ENCODE peak calls at places on chromosomes 3 and 15, in eight cellular contexts. Q is bronchial epithelial cell; U is fibroblast of mammary gland; Y is CD8-positive, alpha-beta T cell; P is cardiac muscle cell; B is body of pancreas; K is neural crest cell; M is endothelial cell. Z is an unnamed sample.

GRCh38 chr3:113697192-113698090 is 999 bp upstream of the USF3 start:
- DNase-seq in Q (peak; percentile 12), Y (no peak), M (no peak), B (peak; percentile 42), U (no peak), P (peak; percentile 53), K (no peak), Z (peak; percentile 30)

GRCh38 chr3:125110016-125110875 is 54.4 kb upstream of the HEG1 start:
- DNase-seq in Y (no peak), B (no peak), P (no peak), Q (peak; percentile 85), K (no peak), U (peak; percentile 99), M (no peak), Z (peak; percentile 93)

GRCh38 chr3:129947916-129948315 is 26.6 kb upstream of the TRH start:
- DNase-seq in Y (no peak), U (no peak), K (no peak), B (no peak), M (no peak), Q (no peak), P (no peak), Z (no peak)

GRCh38 chr3:158732856-158733200 is 571 bp upstream of the RARRES1 start:
- DNase-seq in Q (no peak), M (no peak), B (no peak), Y (no peak), K (no peak), P (no peak), U (no peak), Z (no peak)

GRCh38 chr15:73927003-73927475 is 777 bp downstream of the LOXL1 start:
- DNase-seq in U (no peak), M (peak; percentile 56), Y (no peak), K (peak; percentile 41), Q (no peak), B (peak; percentile 86), P (peak; percentile 74), Z (no peak)

GRCh38 chr3:80010021-80010420 is 242.2 kb upstream of the ROBO1 start:
- DNase-seq in P (no peak), B (no peak), M (no peak), Y (no peak), Q (no peak), K (no peak), U (no peak), Z (no peak)

GRCh38 chr3:38131621-38132369 is 5.1 kb downstream of the ACAA1 start:
- DNase-seq in Y (no peak), Q (no peak), P (peak; percentile 59), U (peak; percentile 47), B (peak; percentile 14), M (peak; percentile 72), K (peak; percentile 55), Z (peak; percentile 56)

GRCh38 chr3:129207347-129207947 is 23.8 kb upstream of the CNBP start:
- DNase-seq in U (no peak), P (no peak), Y (no peak), Q (no peak), K (no peak), B (no peak), M (no peak), Z (no peak)

GRCh38 chr3:119681279-119681678 is 4.1 kb upstream of the COX17 start:
- DNase-seq in U (peak; percentile 68), P (peak; percentile 49), Q (peak; percentile 40), K (no peak), B (no peak), M (no peak), Y (no peak), Z (peak; percentile 65)

GRCh38 chr3:58366699-58367098 is 34.0 kb downstream of the PXK start:
- DNase-seq in M (no peak), K (no peak), Q (no peak), P (no peak), Y (no peak), B (no peak), U (peak; percentile 48), Z (peak; percentile 35)

GRCh38 chr3:49873623-49874022 is 3.9 kb upstream of the CAMKV start:
- DNase-seq in U (no peak), P (no peak), Y (no peak), M (no peak), K (no peak), B (no peak), Q (no peak), Z (no peak)

GRCh38 chr15:74789171-74789627 is 7.3 kb downstream of the CSK start:
- DNase-seq in Y (no peak), K (no peak), M (no peak), P (no peak), B (no peak), U (no peak), Q (no peak), Z (no peak)

GRCh38 chr15:99454941-99455795 is 110.6 kb upstream of the MEF2A start:
- DNase-seq in U (peak; percentile 93), Y (no peak), M (no peak), Q (peak; percentile 94), P (peak; percentile 94), B (peak; percentile 81), K (no peak), Z (peak; percentile 96)

GRCh38 chr3:130093741-130094391 is 12.2 kb downstream of the ALG1L2 start:
- DNase-seq in Y (no peak), K (no peak), B (no peak), Q (no peak), M (no peak), P (no peak), U (no peak), Z (no peak)

GRCh38 chr3:129777806-129778205 is 115.7 kb downstream of the TMCC1 start:
- DNase-seq in Q (no peak), P (no peak), M (no peak), B (no peak), K (no peak), Y (no peak), U (no peak), Z (no peak)

GRCh38 chr15:92392966-92393286 is 755 bp upstream of the ST8SIA2 start:
- DNase-seq in P (no peak), U (no peak), K (no peak), Y (no peak), Q (no peak), B (no peak), M (no peak), Z (no peak)

GRCh38 chr3:153210660-153211059 is 48.6 kb downstream of the RAP2B start:
- DNase-seq in K (no peak), B (no peak), Y (no peak), U (peak; percentile 7), Q (peak; percentile 80), M (no peak), P (no peak), Z (no peak)

GRCh38 chr3:153209596-153209995 is 47.6 kb downstream of the RAP2B start:
- DNase-seq in Q (peak; percentile 85), B (no peak), U (peak; percentile 63), K (no peak), P (no peak), M (peak; percentile 30), Y (no peak), Z (peak; percentile 39)

GRCh38 chr3:153215971-153216370 is 53.9 kb downstream of the RAP2B start:
- DNase-seq in Y (no peak), U (peak; percentile 83), P (no peak), K (no peak), B (no peak), M (no peak), Q (no peak), Z (peak; percentile 76)

GRCh38 chr3:153215497-153215896 is 53.5 kb downstream of the RAP2B start:
- DNase-seq in B (no peak), P (no peak), U (no peak), K (no peak), M (no peak), Q (no peak), Y (no peak), Z (no peak)

GRCh38 chr3:153210116-153210515 is 48.1 kb downstream of the RAP2B start:
- DNase-seq in M (no peak), U (peak; percentile 42), B (no peak), Q (no peak), K (no peak), P (no peak), Y (no peak), Z (peak; percentile 52)
- TF ChIP-seq CTCF in M (no peak), U (peak; percentile 14), B (no peak), Q (no peak), K (peak; percentile 38), P (peak; percentile 11), Y (peak; percentile 57), Z (peak; percentile 21)

DNA sequence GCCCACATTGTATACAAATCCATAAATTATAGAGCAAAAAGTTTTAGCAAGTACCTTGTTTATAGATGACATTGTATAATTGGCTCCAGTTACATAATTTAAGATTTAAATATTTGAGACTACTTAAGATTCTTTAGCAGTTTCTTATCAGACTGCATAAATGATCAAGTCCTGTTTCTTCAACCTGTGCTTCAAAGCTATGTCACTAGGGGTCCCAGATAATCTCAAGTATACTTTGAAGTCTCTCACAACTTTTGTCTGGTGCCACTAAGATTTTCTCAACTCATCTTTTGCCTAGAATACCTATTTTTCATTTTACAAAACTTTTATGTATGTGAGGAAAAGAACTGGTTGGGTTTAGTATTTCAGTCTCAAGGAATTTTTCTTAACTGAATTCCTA is 205.5 kb downstream of the STAG1 start:
- DNase-seq in U (peak; percentile 30), M (no peak), Q (peak; percentile 7), P (peak; percentile 8), K (no peak), B (no peak), Y (no peak), Z (no peak)
- TF ChIP-seq CTCF in U (no peak), M (peak; percentile 20), Q (no peak), P (peak; percentile 7), K (peak; percentile 44), B (no peak), Y (peak; percentile 14), Z (peak; percentile 15)

DNA sequence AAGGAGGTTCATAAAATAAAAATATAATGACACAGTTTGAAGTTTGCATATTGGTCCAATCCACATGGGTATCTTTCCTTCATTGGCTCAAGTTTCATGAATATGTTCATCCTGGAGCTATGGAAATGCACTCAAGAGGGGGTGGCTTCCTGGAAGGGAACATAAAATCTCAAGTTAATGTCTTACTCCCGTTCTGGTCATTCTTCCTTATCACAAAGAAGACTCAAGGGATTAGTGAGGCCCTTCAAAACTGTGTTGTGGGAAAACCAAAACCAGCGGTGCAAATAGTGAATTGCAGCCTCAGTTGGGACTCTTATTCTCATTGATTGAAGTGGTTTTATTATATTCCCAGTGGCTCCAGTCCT is 211.0 kb downstream of the PDCD6IP start:
- DNase-seq in M (no peak), U (no peak), Y (no peak), B (no peak), P (no peak), K (no peak), Q (no peak), Z (peak; percentile 24)
- TF ChIP-seq CTCF in M (no peak), U (no peak), Y (no peak), B (no peak), P (no peak), K (no peak), Q (no peak), Z (no peak)

DNA sequence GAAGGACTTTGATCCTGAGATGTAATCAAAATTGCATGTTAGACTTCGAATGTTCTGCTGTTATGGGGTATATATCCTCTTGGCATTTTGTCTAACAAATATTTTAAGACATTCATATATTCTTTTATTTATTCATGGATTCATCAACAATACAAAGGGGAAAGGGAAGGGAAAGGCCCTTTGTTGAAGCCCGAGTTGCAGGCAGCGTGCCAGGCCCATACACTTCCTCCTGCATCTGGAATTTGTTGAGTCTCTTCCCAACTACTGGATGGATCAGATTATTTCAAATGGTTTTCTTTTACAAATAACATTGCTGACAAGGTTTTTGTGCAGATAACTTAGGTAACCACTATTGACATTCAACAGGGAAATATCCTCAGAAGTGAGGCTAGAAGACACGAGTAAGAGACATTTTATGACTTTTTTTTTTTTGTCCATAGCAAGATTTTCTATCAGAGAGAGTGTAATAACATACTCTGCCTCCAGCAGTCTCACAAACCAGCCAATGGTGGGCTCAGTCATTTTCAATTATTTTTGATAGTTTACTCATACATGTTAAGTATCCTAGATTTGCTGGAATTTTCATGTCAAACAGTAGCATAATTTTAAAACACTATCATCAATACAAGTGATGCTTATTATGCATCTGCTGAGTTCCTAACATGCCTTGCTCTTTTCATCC is 94.3 kb downstream of the RPL39L start:
- DNase-seq in Q (peak; percentile 12), M (no peak), P (no peak), K (no peak), B (peak; percentile 19), U (peak; percentile 7), Y (no peak), Z (peak; percentile 49)
- TF ChIP-seq CTCF in Q (no peak), M (peak; percentile 32), P (peak; percentile 26), K (peak; percentile 34), B (no peak), U (peak; percentile 23), Y (no peak), Z (no peak)